ENCODE peak calls at places on chromosome 11, in seven cellular contexts. I is stomach, V is esophagus muscularis mucosa, W is sigmoid colon, B is transverse colon, F is SK-N-SH, M is spleen. A is an unnamed sample.

GRCh38 chr11:58900479-58901420 is 38.5 kb upstream of the GLYATL1 start:
- DNase-seq in B (peak; percentile 82), V (no peak), W (no peak), F (peak; percentile 25), I (peak; percentile 83), M (peak; percentile 78), A (peak; percentile 58)

GRCh38 chr11:17046690-17047089 is 30.8 kb downstream of the RPS13 start:
- DNase-seq in B (no peak), M (no peak), I (no peak), W (no peak), F (no peak), V (no peak), A (no peak)

GRCh38 chr11:68584097-68584496 is 100.2 kb upstream of the GAL start:
- DNase-seq in M (peak; percentile 82), W (no peak), B (peak; percentile 40), F (peak; percentile 55), V (no peak), I (peak; percentile 40), A (no peak)

GRCh38 chr11:20671856-20672546 is 2.6 kb downstream of the NELL1 start:
- DNase-seq in I (no peak), W (no peak), M (no peak), F (peak; percentile 67), V (peak; percentile 37), B (no peak), A (no peak)

GRCh38 chr11:47908198-47908597 is 60.0 kb upstream of the NUP160 start:
- DNase-seq in M (no peak), B (no peak), W (no peak), F (no peak), V (no peak), I (no peak), A (no peak)

GRCh38 chr11:17922474-17922788 is 90.4 kb downstream of the SERGEF start:
- DNase-seq in B (no peak), F (no peak), I (no peak), W (no peak), M (no peak), V (peak; percentile 57), A (no peak)

GRCh38 chr11:104146421-104146820 is 17.5 kb downstream of the PDGFD start:
- DNase-seq in V (no peak), I (no peak), F (no peak), W (no peak), M (no peak), B (no peak), A (no peak)

GRCh38 chr11:72235351-72236057 is 8.5 kb downstream of the PHOX2A start:
- DNase-seq in B (no peak), V (no peak), I (no peak), W (peak; percentile 53), M (no peak), F (peak; percentile 66), A (no peak)

GRCh38 chr11:10800292-10800691 is 8.4 kb downstream of the EIF4G2 start:
- DNase-seq in M (no peak), V (no peak), I (no peak), W (no peak), F (no peak), B (no peak), A (no peak)

GRCh38 chr11:63811522-63811921 is 1.7 kb upstream of the SPINDOC start:
- DNase-seq in I (no peak), B (no peak), W (no peak), F (no peak), M (no peak), V (no peak), A (no peak)

GRCh38 chr11:100687630-100688395 is 725 bp downstream of the ARHGAP42 start:
- DNase-seq in W (peak; percentile 72), V (peak; percentile 93), M (peak; percentile 80), I (peak; percentile 48), F (peak; percentile 47), B (peak; percentile 65), A (no peak)

GRCh38 chr11:121241300-121242176 is 51.0 kb upstream of the SC5D start:
- DNase-seq in B (no peak), V (no peak), W (no peak), F (peak; percentile 30), I (no peak), M (no peak), A (no peak)

GRCh38 chr11:70471254-70471653 is 72.9 kb downstream of the CTTN start:
- DNase-seq in F (peak; percentile 56), B (no peak), M (peak; percentile 47), V (no peak), W (peak; percentile 47), I (no peak), A (no peak)

GRCh38 chr11:82858556-82859091 is 41.6 kb downstream of the PRCP start:
- DNase-seq in M (no peak), F (no peak), W (no peak), I (no peak), B (no peak), V (no peak), A (no peak)

GRCh38 chr11:43130616-43131015 is 181.2 kb upstream of the API5 start:
- DNase-seq in F (peak; percentile 34), I (no peak), B (no peak), W (no peak), M (no peak), V (no peak), A (peak; percentile 34)

GRCh38 chr11:73389902-73390301 is 13.7 kb downstream of the RELT start:
- DNase-seq in V (no peak), W (no peak), I (no peak), B (no peak), F (no peak), M (peak; percentile 34), A (no peak)

GRCh38 chr11:113570906-113571305 is 95.7 kb upstream of the DRD2 start:
- DNase-seq in F (no peak), I (no peak), B (no peak), M (no peak), V (no peak), W (no peak), A (no peak)

GRCh38 chr11:113574586-113574985 is 99.4 kb upstream of the DRD2 start:
- DNase-seq in F (no peak), M (no peak), V (no peak), B (no peak), W (no peak), I (no peak), A (no peak)

GRCh38 chr11:113572349-113572748 is 97.2 kb upstream of the DRD2 start:
- DNase-seq in B (no peak), M (no peak), I (no peak), W (no peak), F (no peak), V (no peak), A (peak; percentile 8)

GRCh38 chr11:113574171-113574570 is 99.0 kb upstream of the DRD2 start:
- DNase-seq in F (no peak), B (no peak), W (no peak), V (no peak), I (no peak), M (no peak), A (no peak)

GRCh38 chr11:113571531-113571930 is 96.3 kb upstream of the DRD2 start:
- DNase-seq in W (no peak), I (no peak), B (no peak), F (no peak), M (no peak), V (no peak), A (no peak)
- H3K4me3 ChIP-seq in W (no peak overlapping the region), I (no peak overlapping the region), B (no peak overlapping the region), F (no peak overlapping the region), M (no peak overlapping the region), V (no peak overlapping the region), A (no peak overlapping the region)

GRCh38 chr11:94993400-94993943 is 20.0 kb downstream of the KDM4D start:
- DNase-seq in I (no peak), W (no peak), B (no peak), M (no peak), F (no peak), V (no peak), A (no peak)
- TF ChIP-seq POLR2AphosphoS5 in I (no peak), W (no peak), B (no peak), M (no peak), F (no peak), V (no peak), A (no peak)

GRCh38 chr11:34748036-34748435 is 127.1 kb downstream of the EHF start:
- DNase-seq in I (no peak), F (no peak), B (no peak), M (no peak), W (no peak), V (no peak), A (no peak)

GRCh38 chr11:34749666-34750659 is 129.1 kb downstream of the EHF start:
- DNase-seq in I (peak; percentile 94), M (no peak), V (peak; percentile 92), B (peak; percentile 54), W (peak; percentile 72), F (no peak), A (no peak)

GRCh38 chr11:34747261-34747660 is 126.4 kb downstream of the EHF start:
- DNase-seq in I (no peak), V (no peak), W (no peak), B (no peak), M (no peak), F (no peak), A (no peak)

GRCh38 chr11:34744511-34744910 is 123.6 kb downstream of the EHF start:
- DNase-seq in I (no peak), W (no peak), V (no peak), M (no peak), B (no peak), F (no peak), A (no peak)

DNA sequence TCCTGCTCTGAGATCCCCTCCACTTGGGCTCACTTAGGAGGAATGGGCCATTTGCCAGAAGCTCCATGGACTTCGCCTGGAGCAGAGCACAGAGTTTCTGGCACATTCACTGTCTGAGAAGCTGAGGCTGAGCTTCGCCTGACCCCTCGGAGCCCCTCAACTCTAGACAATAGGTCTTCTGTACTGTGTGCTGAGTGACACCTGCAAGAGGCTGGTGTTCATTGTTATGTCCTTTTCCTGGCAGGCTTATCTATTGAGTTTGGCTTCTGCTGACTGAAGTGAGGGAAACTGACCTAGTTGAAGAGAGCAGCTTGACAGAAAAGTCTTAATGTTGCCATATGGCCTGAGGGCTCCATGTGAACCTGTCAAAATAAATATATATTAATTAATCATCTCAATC is 124.3 kb downstream of the EHF start:
- DNase-seq in I (peak; percentile 31), V (no peak), B (no peak), M (no peak), F (no peak), W (no peak), A (no peak)
- H3K4me3 ChIP-seq in I (no peak overlapping the region), V (no peak overlapping the region), B (no peak overlapping the region), M (no peak overlapping the region), F (no peak overlapping the region), W (no peak overlapping the region), A (no peak overlapping the region)

DNA sequence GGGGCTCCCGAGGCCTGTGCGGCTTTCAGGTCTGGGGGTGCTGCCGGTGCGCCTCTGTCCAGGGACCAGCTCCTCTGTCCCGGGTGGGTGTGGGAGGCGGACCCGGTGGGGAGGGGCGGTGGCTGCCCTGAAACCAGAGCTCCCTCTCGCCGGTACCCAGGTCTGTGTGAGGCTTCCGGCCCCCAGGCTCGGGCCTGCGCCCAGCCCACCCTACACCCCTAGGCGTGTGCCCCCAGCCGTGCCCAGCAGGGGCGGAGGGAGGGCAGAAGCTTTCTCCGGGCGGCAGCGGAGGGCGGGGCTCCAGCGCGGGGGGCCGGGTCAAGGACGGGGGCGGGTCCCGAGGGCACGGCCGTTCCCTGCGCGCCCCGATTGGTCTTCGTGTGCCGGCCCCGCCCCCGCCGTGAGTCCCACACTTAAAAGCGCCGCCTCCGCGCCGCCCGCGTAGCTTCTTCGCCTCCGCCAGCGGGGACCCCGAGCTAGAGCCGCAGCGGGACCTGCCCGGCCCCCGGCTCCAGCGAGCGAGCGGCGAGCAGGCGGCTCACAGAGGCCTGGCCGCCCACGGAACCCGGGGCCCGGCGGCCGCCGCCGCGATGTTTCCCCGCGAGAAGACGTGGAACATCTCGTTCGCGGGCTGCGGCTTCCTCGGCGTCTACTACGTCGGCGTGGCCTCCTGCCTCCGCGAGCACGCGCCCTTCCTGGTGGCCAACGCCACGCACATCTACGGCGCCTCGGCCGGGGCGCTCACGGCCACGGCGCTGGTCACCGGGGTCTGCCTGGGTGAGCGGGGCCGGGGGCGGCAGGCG is 616 bp downstream of the PNPLA2 start:
- DNase-seq in V (peak; percentile 96), W (peak; percentile 97), M (peak; percentile 98), F (peak; percentile 98), B (peak; percentile 96), I (peak; percentile 96), A (no peak)
- TF ChIP-seq POLR2AphosphoS5 in V (peak; percentile 89), W (peak; percentile 87), M (peak; percentile 90), F (peak; percentile 96), B (peak; percentile 77), I (peak; percentile 93), A (peak; percentile 95)

A was measured in SK-N-MC.